ENCODE peak calls at places on chromosomes 7 and 10, in eight cellular contexts. Y is kidney tubule cell, B is C1 segment of cervical spinal cord, G is GM23248, A is COR-L47, Z is HEK293T, N is nephron progenitor cell, V is HTR-8/SVneo. Q is an unnamed sample.

GRCh38 chr7:100865971-100866720 is 1.0 kb upstream of the TRIP6 start:
- DNase-seq in Y (peak; percentile 61), B (peak; percentile 88), G (peak; percentile 55), A (peak; percentile 41), Z (no peak), N (no peak), V (no peak), Q (no peak)

GRCh38 chr7:155213955-155214327 is 83.7 kb upstream of the INSIG1 start:
- DNase-seq in Y (no peak), B (no peak), G (peak; percentile 65), A (no peak), Z (no peak), N (no peak), V (no peak), Q (no peak)

GRCh38 chr7:148084138-148084537 is 506.4 kb upstream of the C7orf33 start:
- DNase-seq in Y (peak; percentile 56), B (peak; percentile 56), G (peak; percentile 49), A (peak; percentile 73), Z (peak; percentile 64), N (peak; percentile 63), V (peak; percentile 6), Q (no peak)

GRCh38 chr7:18858232-18858631 is 259.2 kb downstream of the TWIST1 start:
- DNase-seq in Y (no peak), B (no peak), G (no peak), A (no peak), Z (no peak), N (no peak), V (no peak), Q (no peak)

GRCh38 chr7:32586291-32587221 is 91.3 kb downstream of the AVL9 start:
- DNase-seq in Y (peak; percentile 68), B (no peak), G (peak; percentile 88), A (no peak), Z (no peak), N (no peak), V (peak; percentile 23), Q (no peak)

GRCh38 chr10:6014241-6014761 is 37.0 kb upstream of the IL15RA start:
- DNase-seq in Y (peak; percentile 51), B (peak; percentile 28), G (peak; percentile 71), A (no peak), Z (peak; percentile 59), N (peak; percentile 46), V (peak; percentile 51), Q (no peak)

GRCh38 chr7:158467562-158467961 is 120.1 kb downstream of the PTPRN2 start:
- DNase-seq in Y (no peak), B (no peak), G (no peak), A (no peak), Z (no peak), N (no peak), V (no peak), Q (no peak)

GRCh38 chr10:131825150-131825907 is 75.5 kb upstream of the PPP2R2D start:
- DNase-seq in Y (no peak), B (no peak), G (peak; percentile 2), A (no peak), Z (no peak), N (no peak), V (no peak), Q (no peak)

GRCh38 chr7:138468244-138469123 is 8.4 kb downstream of the TRIM24 start:
- DNase-seq in Y (no peak), B (peak; percentile 58), G (no peak), A (no peak), Z (no peak), N (no peak), V (no peak), Q (no peak)

GRCh38 chr7:116354171-116354545 is 143.8 kb downstream of the TES start:
- DNase-seq in Y (no peak), B (no peak), G (peak; percentile 68), A (no peak), Z (no peak), N (no peak), V (no peak), Q (no peak)

GRCh38 chr10:58335306-58336005 is 650 bp downstream of the UBE2D1 start:
- DNase-seq in Y (peak; percentile 73), B (peak; percentile 67), G (peak; percentile 72), A (no peak), Z (peak; percentile 31), N (no peak), V (peak; percentile 29), Q (peak; percentile 62)

GRCh38 chr10:84424731-84425165 is 96.4 kb downstream of the CCSER2 start:
- DNase-seq in Y (peak; percentile 94), B (peak; percentile 73), G (peak; percentile 96), A (no peak), Z (peak; percentile 7), N (peak; percentile 10), V (peak; percentile 4), Q (no peak)

GRCh38 chr10:63562857-63563256 is 41.7 kb downstream of the REEP3 start:
- DNase-seq in Y (no peak), B (no peak), G (no peak), A (no peak), Z (no peak), N (no peak), V (no peak), Q (no peak)

GRCh38 chr7:89514970-89515369 is 639.3 kb upstream of the STEAP1 start:
- DNase-seq in Y (no peak), B (no peak), G (no peak), A (no peak), Z (no peak), N (no peak), V (no peak), Q (no peak)

GRCh38 chr7:8131694-8132605 is 130.0 kb downstream of the ICA1 start:
- DNase-seq in Y (no peak), B (no peak), G (no peak), A (no peak), Z (no peak), N (no peak), V (no peak), Q (no peak)

GRCh38 chr7:100595188-100595587 is 7.0 kb upstream of the PCOLCE start:
- DNase-seq in Y (no peak), B (no peak), G (no peak), A (no peak), Z (no peak), N (no peak), V (no peak), Q (no peak)

GRCh38 chr10:26887611-26888215 is 27.0 kb upstream of the ABI1 start:
- DNase-seq in Y (peak; percentile 15), B (no peak), G (peak; percentile 65), A (no peak), Z (no peak), N (no peak), V (no peak), Q (no peak)

GRCh38 chr7:121322460-121322859 is 6.3 kb upstream of the WNT16 start:
- DNase-seq in Y (no peak), B (no peak), G (no peak), A (peak; percentile 59), Z (no peak), N (no peak), V (no peak), Q (no peak)

GRCh38 chr7:71019703-71020102 is 112.2 kb upstream of the GALNT17 start:
- DNase-seq in Y (no peak), B (peak; percentile 4), G (no peak), A (no peak), Z (no peak), N (no peak), V (no peak), Q (no peak)

GRCh38 chr7:130994378-130995115 is 260.5 kb upstream of the KLF14 start:
- DNase-seq in Y (no peak), B (peak; percentile 20), G (peak; percentile 77), A (no peak), Z (no peak), N (no peak), V (no peak), Q (no peak)

GRCh38 chr7:43136064-43136463 is 23.6 kb downstream of the HECW1 start:
- DNase-seq in Y (peak; percentile 64), B (no peak), G (no peak), A (no peak), Z (no peak), N (no peak), V (no peak), Q (no peak)

GRCh38 chr7:102415685-102416225 is 17.6 kb upstream of the ORAI2 start:
- DNase-seq in Y (no peak), B (no peak), G (no peak), A (no peak), Z (no peak), N (no peak), V (no peak), Q (no peak)